ENCODE peak calls at places on chromosomes 16 and 17, in six cellular contexts. A is H1, W is HCT116, C is K562, Z is GM12878, T is SK-N-SH. S is an unnamed sample.

GRCh38 chr17:73198930-73199260 is 6.0 kb downstream of the COG1 start:
- DNase-seq in A (no peak), W (no peak), C (no peak), Z (no peak), T (no peak), S (no peak)

GRCh38 chr16:49498241-49499017 is 124.8 kb downstream of the C16orf78 start:
- DNase-seq in A (no peak), W (no peak), C (no peak), Z (no peak), T (no peak), S (no peak)

GRCh38 chr17:47229535-47230443 is 20.6 kb downstream of the MYL4 start:
- DNase-seq in A (peak; percentile 83), W (peak; percentile 90), C (peak; percentile 82), Z (peak; percentile 75), T (peak; percentile 87), S (peak; percentile 78)

GRCh38 chr16:68401871-68402747 is 46.2 kb downstream of the SMPD3 start:
- DNase-seq in A (no peak), W (no peak), C (no peak), Z (no peak), T (no peak), S (no peak)

GRCh38 chr16:66608241-66609138 is 4.0 kb downstream of the CMTM3 start:
- DNase-seq in A (peak; percentile 96), W (peak; percentile 74), C (peak; percentile 83), Z (no peak), T (peak; percentile 94), S (peak; percentile 78)

GRCh38 chr17:19269102-19269501 is 31.9 kb downstream of the EPN2 start:
- DNase-seq in A (no peak), W (no peak), C (no peak), Z (no peak), T (no peak), S (no peak)

GRCh38 chr16:65947951-65948350 is 418.5 kb upstream of the CDH5 start:
- DNase-seq in A (no peak), W (no peak), C (no peak), Z (no peak), T (peak; percentile 31), S (no peak)

GRCh38 chr16:74936902-74937560 is 47.9 kb downstream of the WDR59 start:
- DNase-seq in A (no peak), W (no peak), C (no peak), Z (peak; percentile 50), T (no peak), S (no peak)

GRCh38 chr17:39787038-39787437 is 49.3 kb downstream of the GRB7 start:
- DNase-seq in A (no peak), W (no peak), C (no peak), Z (no peak), T (no peak), S (no peak)

GRCh38 chr17:19301274-19301946 is 61.1 kb downstream of the B9D1 start:
- DNase-seq in A (no peak), W (no peak), C (no peak), Z (no peak), T (no peak), S (no peak)

GRCh38 chr16:27238591-27238990 is 30.0 kb downstream of the NSMCE1 start:
- DNase-seq in A (no peak), W (no peak), C (no peak), Z (no peak), T (no peak), S (no peak)

GRCh38 chr16:84054271-84054670 is 11.7 kb upstream of the SLC38A8 start:
- DNase-seq in A (no peak), W (no peak), C (no peak), Z (no peak), T (no peak), S (no peak)

GRCh38 chr17:75244133-75244866 is 17.1 kb downstream of the GGA3 start:
- DNase-seq in A (no peak), W (no peak), C (no peak), Z (no peak), T (no peak), S (no peak)

GRCh38 chr17:15651001-15651582 is 31.6 kb upstream of the FBXW10B start:
- DNase-seq in A (no peak), W (no peak), C (no peak), Z (no peak), T (peak; percentile 51), S (no peak)

GRCh38 chr17:29113334-29113733 is 66.9 kb downstream of the MYO18A start:
- DNase-seq in A (no peak), W (no peak), C (peak; percentile 35), Z (no peak), T (no peak), S (no peak)

GRCh38 chr17:12041316-12041715 is 20.6 kb downstream of the MAP2K4 start:
- DNase-seq in A (no peak), W (peak; percentile 71), C (no peak), Z (no peak), T (no peak), S (no peak)

GRCh38 chr17:60077226-60077625 is 1.5 kb downstream of the HEATR6 start:
- DNase-seq in A (no peak), W (no peak), C (no peak), Z (no peak), T (no peak), S (no peak)

GRCh38 chr16:75264999-75265910 is 13.8 kb upstream of the BCAR1 start:
- DNase-seq in A (peak; percentile 60), W (no peak), C (peak; percentile 58), Z (no peak), T (peak; percentile 76), S (no peak)

GRCh38 chr16:46736695-46737094 is 11.4 kb downstream of the MYLK3 start:
- DNase-seq in A (no peak), W (no peak), C (no peak), Z (no peak), T (no peak), S (no peak)

GRCh38 chr17:74344658-74345057 is 17.0 kb downstream of the BTBD17 start:
- DNase-seq in A (no peak), W (no peak), C (no peak), Z (no peak), T (no peak), S (no peak)

GRCh38 chr16:76800196-76800595 is 390.8 kb upstream of the MON1B start:
- DNase-seq in A (no peak), W (no peak), C (no peak), Z (no peak), T (no peak), S (no peak)

GRCh38 chr17:6853764-6854442 is 22.4 kb upstream of the TEKT1 start:
- DNase-seq in A (peak; percentile 65), W (peak; percentile 68), C (no peak), Z (no peak), T (no peak), S (peak; percentile 40)

GRCh38 chr17:1793447-1793806 is 31.6 kb downstream of the SERPINF1 start:
- DNase-seq in A (no peak), W (no peak), C (no peak), Z (no peak), T (no peak), S (no peak)

GRCh38 chr17:81329927-81330883 is 35.1 kb upstream of the SLC38A10 start:
- DNase-seq in A (no peak), W (no peak), C (no peak), Z (no peak), T (no peak), S (no peak)

GRCh38 chr17:66420961-66421371 is 118.6 kb downstream of the PRKCA start:
- DNase-seq in A (no peak), W (no peak), C (no peak), Z (no peak), T (no peak), S (no peak)

GRCh38 chr17:41534899-41535546 is 6.9 kb upstream of the KRT19 start:
- DNase-seq in A (no peak), W (no peak), C (no peak), Z (no peak), T (no peak), S (no peak)

GRCh38 chr16:69772560-69773254 is 10.6 kb downstream of the WWP2 start:
- DNase-seq in A (no peak), W (no peak), C (no peak), Z (no peak), T (no peak), S (no peak)

GRCh38 chr17:29162909-29163341 is 17.3 kb downstream of the MYO18A start:
- DNase-seq in A (no peak), W (no peak), C (peak; percentile 78), Z (no peak), T (no peak), S (no peak)

GRCh38 chr17:62819511-62820221 is 11.6 kb upstream of the MARCHF10 start:
- DNase-seq in A (no peak), W (peak; percentile 71), C (no peak), Z (no peak), T (peak; percentile 56), S (peak; percentile 58)

GRCh38 chr16:29320274-29320999 is 86.1 kb downstream of the NPIPB11 start:
- DNase-seq in A (peak; percentile 46), W (no peak), C (no peak), Z (no peak), T (no peak), S (no peak)

GRCh38 chr17:34386925-34387550 is 24.0 kb upstream of the CCL1 start:
- DNase-seq in A (no peak), W (no peak), C (no peak), Z (no peak), T (no peak), S (no peak)

GRCh38 chr16:85936761-85937343 is 37.9 kb downstream of the IRF8 start:
- DNase-seq in A (no peak), W (no peak), C (no peak), Z (no peak), T (no peak), S (no peak)

GRCh38 chr17:64073771-64074703 is 53.6 kb upstream of the ICAM2 start:
- DNase-seq in A (no peak), W (no peak), C (no peak), Z (peak; percentile 62), T (no peak), S (no peak)

GRCh38 chr17:52120465-52120864 is 38.0 kb downstream of the CA10 start:
- DNase-seq in A (no peak), W (no peak), C (no peak), Z (no peak), T (no peak), S (no peak)
- H3K9me3 ChIP-seq in A (peaks cover 8% of the 10 kb centered on the region), W (peaks cover 29% of the 10 kb centered on the region), C (no peaks in the 10 kb centered on the region), Z (no peaks in the 10 kb centered on the region), T (no peaks in the 10 kb centered on the region), S (peaks cover 43% of the 10 kb centered on the region)

DNA sequence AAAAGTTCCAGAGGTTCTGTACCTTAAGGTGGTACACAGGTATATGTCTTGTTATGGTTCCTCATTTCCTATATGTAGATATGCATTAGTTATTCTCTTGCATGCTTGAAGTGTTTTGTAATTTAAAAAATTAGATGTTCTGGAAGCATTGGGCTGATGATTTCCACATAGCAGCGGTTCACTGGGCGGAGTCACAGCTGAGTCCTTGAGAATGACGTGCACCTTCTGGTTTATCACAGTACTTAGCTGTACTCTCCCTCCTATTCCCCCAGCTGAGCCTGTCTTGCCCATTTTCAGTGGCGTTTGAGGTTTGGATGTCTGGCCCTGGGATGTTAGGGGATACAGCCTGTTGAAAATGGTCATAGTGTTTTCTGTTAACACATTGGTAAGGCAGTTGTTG is 327.1 kb downstream of the SNX29 start:
- DNase-seq in A (no peak), W (no peak), C (no peak), Z (no peak), T (no peak), S (no peak)
- TF ChIP-seq YY1 in A (no peak), W (no peak), C (no peak), Z (no peak), T (no peak), S (no peak)

GRCh38 chr17:82946081-82946480 is 106.3 kb upstream of the ZNF750 start:
- DNase-seq in A (no peak), W (no peak), C (no peak), Z (no peak), T (no peak), S (no peak)
- H3K9me3 ChIP-seq in A (peaks cover 84% of the 10 kb centered on the region), W (peaks cover 23% of the 10 kb centered on the region), C (peaks cover 23% of the 10 kb centered on the region), Z (peaks cover 24% of the 10 kb centered on the region), T (peaks cover 23% of the 10 kb centered on the region), S (peaks cover 81% of the 10 kb centered on the region)

GRCh38 chr16:4679854-4680636 is 13.3 kb upstream of the NUDT16L1 start:
- DNase-seq in A (no peak), W (no peak), C (no peak), Z (no peak), T (no peak), S (no peak)
- TF ChIP-seq YY1 in A (no peak), W (no peak), C (no peak), Z (no peak), T (no peak), S (no peak)

S was measured in NT2/D1.